ENCODE peak calls at places on chromosomes 1 and 21, in seven cellular contexts. C, F, R, I, G, E and H are unnamed samples.

GRCh38 chr1:81158592-81158991 is 642.1 kb upstream of the ADGRL2 start:
- DNase-seq in G (peak; percentile 53), R (no peak), I (no peak), C (peak; percentile 75), E (no peak), F (no peak), H (no peak)

GRCh38 chr1:65421341-65422174 is 1.1 kb downstream of the LEPR start:
- DNase-seq in I (no peak), E (no peak), G (peak; percentile 33), F (no peak), C (peak; percentile 23), R (no peak), H (no peak)

GRCh38 chr1:171127481-171127880 is 36.8 kb downstream of the FMO3 start:
- DNase-seq in R (no peak), I (no peak), F (no peak), E (peak; percentile 25), G (peak; percentile 88), C (peak; percentile 85), H (peak; percentile 37)

GRCh38 chr1:83086346-83086745 is 912.6 kb downstream of the TTLL7 start:
- DNase-seq in E (no peak), C (no peak), F (no peak), G (no peak), R (no peak), I (no peak), H (no peak)

GRCh38 chr1:91427741-91428140 is 23.1 kb upstream of the HFM1 start:
- DNase-seq in C (no peak), I (no peak), R (no peak), G (no peak), F (no peak), E (no peak), H (no peak)

GRCh38 chr1:119887428-119887827 is 8.9 kb downstream of the ADAM30 start:
- DNase-seq in E (no peak), G (no peak), R (no peak), C (no peak), F (no peak), I (no peak), H (no peak)

GRCh38 chr1:212218911-212219310 is 66.3 kb upstream of the PPP2R5A start:
- DNase-seq in R (no peak), C (peak; percentile 89), F (peak; percentile 48), G (peak; percentile 89), E (peak; percentile 71), I (no peak), H (peak; percentile 64)

GRCh38 chr1:7879228-7879627 is 26.4 kb upstream of the UTS2 start:
- DNase-seq in R (no peak), C (no peak), F (no peak), I (no peak), E (no peak), G (no peak), H (no peak)

GRCh38 chr1:195735140-195735539 is 873.1 kb downstream of the KCNT2 start:
- DNase-seq in C (no peak), F (no peak), I (no peak), R (no peak), E (no peak), G (no peak), H (no peak)

GRCh38 chr1:154398141-154398540 is 7.0 kb upstream of the IL6R start:
- DNase-seq in C (no peak), G (no peak), I (no peak), F (no peak), E (no peak), R (no peak), H (no peak)

GRCh38 chr1:206706298-206706791 is 21.6 kb downstream of the MAPKAPK2 start:
- DNase-seq in F (no peak), I (no peak), G (peak; percentile 90), E (no peak), R (peak; percentile 73), C (peak; percentile 92), H (peak; percentile 78)

GRCh38 chr1:11062965-11063401 is 3.2 kb upstream of the SRM start:
- DNase-seq in I (no peak), F (peak; percentile 87), R (no peak), E (no peak), G (peak; percentile 94), C (no peak), H (peak; percentile 77)

GRCh38 chr1:1191734-1192133 is 14.7 kb downstream of the TNFRSF18 start:
- DNase-seq in C (no peak), G (no peak), R (no peak), F (no peak), E (no peak), I (no peak), H (no peak)

GRCh38 chr21:35963920-35964451 is 96.3 kb downstream of the SETD4 start:
- DNase-seq in C (peak; percentile 1), I (no peak), F (no peak), R (no peak), E (peak; percentile 21), G (peak; percentile 72), H (no peak)

GRCh38 chr1:244437108-244437507 is 14.6 kb downstream of the ADSS2 start:
- DNase-seq in F (no peak), I (no peak), R (no peak), C (peak; percentile 57), G (peak; percentile 42), E (no peak), H (no peak)

GRCh38 chr1:151146072-151146415 is 387 bp downstream of the SEMA6C start:
- DNase-seq in C (no peak), E (no peak), R (no peak), G (no peak), I (no peak), F (no peak), H (no peak)

GRCh38 chr1:68107771-68108170 is 57.3 kb upstream of the DIRAS3 start:
- DNase-seq in R (no peak), E (no peak), F (no peak), I (no peak), G (no peak), C (peak; percentile 60), H (no peak)

GRCh38 chr1:101238681-101239094 is 1.9 kb downstream of the S1PR1 start:
- DNase-seq in G (peak; percentile 94), I (peak; percentile 89), R (peak; percentile 83), F (no peak), C (peak; percentile 91), E (peak; percentile 60), H (peak; percentile 78)
- H3K4me3 ChIP-seq in G (peak overlapping the region; percentile 73), I (peak overlapping the region; percentile 64), R (peak overlapping the region; percentile 79), F (peak overlapping the region; percentile 81), C (no peak overlapping the region), E (no peak overlapping the region), H (no peak overlapping the region)

GRCh38 chr1:48684381-48684780 is 92.3 kb downstream of the BEND5 start:
- DNase-seq in F (no peak), G (no peak), E (no peak), C (no peak), I (no peak), R (no peak), H (no peak)

GRCh38 chr1:48691429-48692001 is 85.2 kb downstream of the BEND5 start:
- DNase-seq in C (no peak), G (no peak), R (no peak), I (no peak), F (no peak), E (no peak), H (no peak)

GRCh38 chr1:48687271-48688045 is 89.2 kb downstream of the BEND5 start:
- DNase-seq in C (no peak), F (no peak), R (no peak), G (no peak), E (no peak), I (no peak), H (no peak)

GRCh38 chr1:48686159-48686558 is 90.5 kb downstream of the BEND5 start:
- DNase-seq in G (no peak), E (no peak), R (no peak), I (no peak), F (no peak), C (no peak), H (no peak)

DNA sequence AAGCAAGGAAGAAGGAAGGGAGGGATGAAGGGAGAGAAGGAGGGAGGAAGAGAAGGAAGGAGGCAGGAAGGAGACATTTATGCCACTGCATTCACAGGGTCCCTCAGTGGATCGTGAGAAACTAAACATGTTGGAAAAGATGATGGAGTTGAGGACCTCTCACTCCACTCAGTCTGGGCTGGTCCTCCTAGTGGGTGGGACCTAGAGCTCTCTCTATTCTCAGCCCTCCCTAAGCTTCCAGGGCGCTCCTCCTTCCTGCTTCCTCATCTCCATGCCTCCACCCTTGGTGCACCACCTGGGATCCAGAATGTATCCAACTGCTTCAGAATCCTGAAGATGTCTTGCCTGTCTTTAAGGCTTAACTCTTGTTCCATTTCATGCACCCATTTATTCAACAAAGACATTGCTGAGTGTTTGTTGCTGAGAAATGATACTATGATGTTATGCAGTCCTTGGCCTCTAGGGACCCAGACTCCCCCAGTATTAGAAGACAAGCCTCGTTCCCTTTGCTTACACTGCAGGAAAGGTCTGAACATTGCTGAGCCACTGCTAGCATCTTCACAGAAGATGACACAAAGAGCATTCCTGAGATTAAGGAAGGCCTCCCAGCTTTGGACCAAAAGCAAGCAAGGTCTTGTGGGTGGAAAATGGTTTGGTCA is 88.5 kb downstream of the BEND5 start:
- DNase-seq in I (no peak), F (no peak), R (no peak), G (no peak), E (no peak), C (no peak), H (no peak)
- TF ChIP-seq CTCF in I (no peak), F (peak; percentile 10), R (no peak), G (peak; percentile 41), E (peak; percentile 32), C (peak; percentile 10), H (peak; percentile 23)

DNA sequence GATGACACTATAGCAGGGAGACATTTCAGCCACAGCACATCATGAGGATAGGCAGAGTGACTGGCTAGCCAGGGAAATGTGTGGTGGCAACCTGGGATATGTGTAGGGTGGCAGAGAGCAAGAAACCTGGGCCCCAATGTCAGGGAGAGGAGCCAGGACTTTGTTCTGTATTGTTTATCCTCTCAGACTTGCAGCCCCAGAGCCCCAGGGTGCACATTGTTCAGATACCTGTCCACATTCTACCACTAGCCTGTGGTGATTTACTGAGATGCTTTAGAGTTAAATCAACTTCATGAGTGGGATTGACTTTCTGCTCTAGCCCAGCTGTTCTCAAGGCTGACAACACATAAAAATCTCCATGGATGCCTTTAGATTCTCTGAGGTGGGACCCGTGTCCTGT is 61.5 kb downstream of the MAB21L3 start:
- DNase-seq in I (no peak), E (no peak), G (no peak), F (no peak), C (no peak), R (no peak), H (no peak)
- H3K4me3 ChIP-seq in I (no peak overlapping the region), E (no peak overlapping the region), G (no peak overlapping the region), F (no peak overlapping the region), C (no peak overlapping the region), R (no peak overlapping the region), H (no peak overlapping the region)

GRCh38 chr1:169070547-169070946 is 35.9 kb upstream of the ATP1B1 start:
- DNase-seq in F (no peak), G (no peak), I (no peak), R (no peak), E (no peak), C (no peak), H (no peak)

GRCh38 chr1:169072945-169073725 is 33.4 kb upstream of the ATP1B1 start:
- DNase-seq in F (no peak), R (no peak), I (no peak), G (no peak), C (no peak), E (no peak), H (no peak)

DNA sequence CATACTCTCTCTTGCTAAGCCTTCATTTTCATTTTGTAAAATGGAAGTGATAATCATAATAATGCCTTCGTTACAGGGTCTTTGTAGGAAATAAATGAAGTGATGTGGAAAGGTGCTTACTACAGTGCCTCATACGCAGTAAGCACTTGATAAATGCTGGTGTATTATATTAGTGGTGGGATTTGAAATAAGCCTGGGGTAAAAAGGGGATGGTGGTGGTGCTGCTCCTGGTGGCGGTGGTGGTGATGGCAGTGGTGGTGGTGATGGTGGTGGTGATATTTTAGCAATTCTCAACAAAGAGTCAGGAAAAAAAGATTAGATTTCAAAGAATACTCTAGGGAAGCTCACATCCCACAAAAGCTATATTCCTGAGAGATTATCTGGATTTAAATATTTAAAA is 35.5 kb upstream of the ATP1B1 start:
- DNase-seq in I (no peak), C (no peak), F (no peak), G (no peak), R (no peak), E (no peak), H (no peak)
- TF ChIP-seq CTCF in I (no peak), C (no peak), F (no peak), G (no peak), R (no peak), E (no peak), H (no peak)